ENCODE peak calls at places on chromosomes 5 and 9, in five cellular contexts. R is neural crest cell, V is fibroblast of pulmonary artery, X is heart left ventricle, P is cardiac fibroblast. M is an unnamed sample.

GRCh38 chr5:139897342-139897741 is 101.7 kb downstream of the PSD2 start:
- DNase-seq in P (no peak), V (no peak), R (no peak), X (no peak), M (no peak)

GRCh38 chr5:10103098-10103497 is 146.6 kb downstream of the ATPSCKMT start:
- DNase-seq in X (no peak), P (no peak), V (no peak), R (no peak), M (no peak)

GRCh38 chr9:27800159-27800558 is 226.9 kb upstream of the C9orf72 start:
- DNase-seq in R (no peak), V (no peak), P (no peak), X (no peak), M (no peak)

GRCh38 chr9:127004946-127005769 is 90.6 kb downstream of the RALGPS1 start:
- DNase-seq in R (no peak), V (peak), P (peak), X (no peak), M (no peak)

GRCh38 chr5:56564451-56565223 is 250.7 kb upstream of the MAP3K1 start:
- DNase-seq in R (no peak), X (no peak), P (peak), V (peak), M (no peak)

GRCh38 chr9:117412841-117413240 is 2.0 kb downstream of the ASTN2 start:
- DNase-seq in P (no peak), X (peak), R (no peak), V (no peak), M (no peak)

GRCh38 chr9:119074017-119074416 is 295.2 kb downstream of the BRINP1 start:
- DNase-seq in P (no peak), R (no peak), V (no peak), X (no peak), M (no peak)

GRCh38 chr9:37197158-37198033 is 77.0 kb downstream of the ZCCHC7 start:
- DNase-seq in P (peak), X (no peak), V (peak), R (no peak), M (peak)

GRCh38 chr5:113678924-113679575 is 165.6 kb downstream of the YTHDC2 start:
- DNase-seq in X (no peak), V (peak), P (peak), R (peak), M (peak)

GRCh38 chr9:1008256-1008655 is 31.8 kb downstream of the DMRT3 start:
- DNase-seq in V (peak), X (no peak), R (no peak), P (peak), M (no peak)

GRCh38 chr9:28289732-28290131 is 716.5 kb upstream of the C9orf72 start:
- DNase-seq in V (no peak), R (no peak), X (no peak), P (no peak), M (no peak)

GRCh38 chr5:143605403-143606005 is 202.0 kb upstream of the NR3C1 start:
- DNase-seq in X (no peak), R (no peak), V (peak), P (peak), M (no peak)

GRCh38 chr5:140351609-140352334 is 5.4 kb upstream of the HBEGF start:
- DNase-seq in X (no peak), R (peak), V (peak), P (peak), M (no peak)

GRCh38 chr5:118611332-118611945 is 376.9 kb downstream of the DTWD2 start:
- DNase-seq in P (peak), X (no peak), V (peak), R (no peak), M (peak)

GRCh38 chr5:84715087-84715486 is 330.4 kb upstream of the EDIL3 start:
- DNase-seq in R (no peak), V (peak), X (no peak), P (peak), M (no peak)

GRCh38 chr9:14136047-14136446 is 177.9 kb downstream of the NFIB start:
- DNase-seq in V (no peak), R (no peak), X (no peak), P (no peak), M (no peak)

GRCh38 chr5:146409081-146409671 is 38.0 kb upstream of the TCERG1 start:
- DNase-seq in X (no peak), P (peak), V (peak), R (no peak), M (no peak)

GRCh38 chr5:144332265-144332664 is 161.6 kb downstream of the KCTD16 start:
- DNase-seq in V (no peak), R (no peak), X (no peak), P (peak), M (no peak)

GRCh38 chr5:122291000-122291592 is 20.9 kb upstream of the SNCAIP start:
- DNase-seq in R (no peak), X (no peak), V (no peak), P (no peak), M (no peak)

GRCh38 chr5:122297587-122298298 is 14.3 kb upstream of the SNCAIP start:
- DNase-seq in X (no peak), P (no peak), V (no peak), R (no peak), M (no peak)

GRCh38 chr5:122292357-122292756 is 19.7 kb upstream of the SNCAIP start:
- DNase-seq in X (no peak), P (no peak), R (no peak), V (no peak), M (no peak)

GRCh38 chr5:122300374-122300773 is 11.7 kb upstream of the SNCAIP start:
- DNase-seq in V (no peak), P (no peak), X (no peak), R (no peak), M (no peak)

GRCh38 chr5:122295138-122295537 is 16.9 kb upstream of the SNCAIP start:
- DNase-seq in P (peak), V (no peak), X (no peak), R (no peak), M (no peak)
- TF ChIP-seq CTCF in P (no peak), V (peak), X (no peak), R (peak), M (peak)

GRCh38 chr9:131873891-131874440 is 134.1 kb upstream of the RAPGEF1 start:
- DNase-seq in X (no peak), R (no peak), P (no peak), V (no peak), M (no peak)

GRCh38 chr9:131872006-131872405 is 132.1 kb upstream of the RAPGEF1 start:
- DNase-seq in R (no peak), V (no peak), X (no peak), P (no peak), M (no peak)

GRCh38 chr9:131874447-131874846 is 134.6 kb upstream of the RAPGEF1 start:
- DNase-seq in R (no peak), X (no peak), V (no peak), P (no peak), M (no peak)

GRCh38 chr9:131873361-131873760 is 133.5 kb upstream of the RAPGEF1 start:
- DNase-seq in R (no peak), P (no peak), V (no peak), X (no peak), M (peak)

GRCh38 chr9:131872702-131873101 is 132.8 kb upstream of the RAPGEF1 start:
- DNase-seq in V (no peak), X (no peak), R (no peak), P (no peak), M (no peak)
- TF ChIP-seq CTCF in V (no peak), X (no peak), R (no peak), P (no peak), M (no peak)

GRCh38 chr5:116032991-116033390 is 719 bp downstream of the ARL14EPL start:
- DNase-seq in P (no peak), R (no peak), X (no peak), V (no peak), M (no peak)

GRCh38 chr5:116035123-116035522 is 2.9 kb downstream of the ARL14EPL start:
- DNase-seq in P (peak), X (no peak), V (no peak), R (no peak), M (no peak)

GRCh38 chr5:116038817-116039216 is 6.5 kb downstream of the ARL14EPL start:
- DNase-seq in R (no peak), V (no peak), X (no peak), P (no peak), M (no peak)

GRCh38 chr5:116042375-116042774 is 10.1 kb downstream of the ARL14EPL start:
- DNase-seq in X (no peak), P (no peak), V (no peak), R (no peak), M (no peak)

DNA sequence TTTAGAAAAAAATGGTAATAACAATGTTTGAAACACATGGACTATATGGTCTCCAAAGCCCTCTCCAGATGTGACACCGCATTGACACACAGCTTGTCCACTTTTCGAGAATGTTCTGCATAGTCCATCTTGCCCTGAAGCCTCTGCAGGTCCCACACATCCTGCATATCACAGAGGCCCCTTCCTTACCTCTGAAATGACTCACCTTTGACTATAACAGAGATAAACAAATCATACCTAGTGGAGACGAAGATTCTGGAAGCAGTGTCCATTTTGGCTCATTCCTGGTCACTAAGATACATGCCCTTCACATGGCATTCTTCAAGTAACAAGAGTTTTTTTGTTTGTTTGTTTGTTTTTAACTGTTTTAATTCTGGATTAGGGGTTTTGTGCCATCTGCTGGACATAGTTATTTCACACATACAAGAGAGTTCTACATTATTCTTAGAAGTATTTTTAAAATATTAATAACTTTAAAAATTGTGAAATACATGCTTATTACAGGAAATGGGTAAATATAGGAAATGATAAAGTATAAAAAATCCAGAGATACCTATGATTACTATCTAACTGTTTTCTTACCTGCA is 5.1 kb downstream of the ARL14EPL start:
- DNase-seq in V (peak), R (no peak), P (peak), X (no peak), M (no peak)
- TF ChIP-seq CTCF in V (peak), R (peak), P (peak), X (no peak), M (no peak)

DNA sequence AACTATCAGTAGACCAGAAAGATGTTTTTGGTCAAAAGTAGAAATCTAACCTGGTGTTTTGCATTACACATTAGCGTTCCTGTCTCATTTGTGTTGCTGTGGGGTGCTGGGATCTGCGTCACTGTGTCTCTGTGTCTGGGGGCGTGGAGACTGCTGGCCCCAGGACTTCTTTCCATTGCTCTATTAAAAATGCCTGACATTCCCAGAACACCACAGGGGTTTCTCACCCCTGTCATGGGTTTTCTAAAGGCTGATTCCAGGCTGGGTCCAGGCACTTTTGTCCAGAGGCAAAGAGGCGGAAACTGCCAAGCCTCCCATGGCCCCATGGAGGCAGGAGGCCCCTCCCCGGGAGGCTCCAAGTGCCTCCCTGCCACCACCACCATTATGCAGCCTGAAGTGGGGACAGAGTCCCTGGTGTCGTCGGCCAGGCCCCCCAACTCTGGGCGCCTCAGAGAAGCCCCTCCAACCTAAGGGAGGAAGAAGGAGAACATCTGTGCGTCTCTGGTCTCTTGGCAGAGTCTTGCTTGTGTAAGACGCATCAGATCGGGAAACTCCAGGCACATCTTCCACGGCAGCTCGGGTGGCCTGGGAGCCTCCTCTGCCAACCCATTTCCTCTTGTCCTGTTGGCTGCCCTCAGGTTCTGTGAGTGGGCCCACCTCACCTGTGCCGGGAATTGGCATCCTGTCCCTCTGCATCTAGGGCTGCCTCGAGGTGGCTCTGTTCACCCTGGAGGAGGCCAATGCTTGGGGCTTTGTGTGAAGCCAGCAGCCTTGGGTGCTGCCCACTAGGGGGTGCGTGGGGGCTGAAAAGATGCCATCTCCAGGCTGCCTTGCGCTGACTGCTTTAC is 13.8 kb upstream of the PLEKHG4B start:
- DNase-seq in V (peak), R (no peak), X (no peak), P (peak), M (no peak)
- TF ChIP-seq CTCF in V (peak), R (peak), X (peak), P (peak), M (peak)

DNA sequence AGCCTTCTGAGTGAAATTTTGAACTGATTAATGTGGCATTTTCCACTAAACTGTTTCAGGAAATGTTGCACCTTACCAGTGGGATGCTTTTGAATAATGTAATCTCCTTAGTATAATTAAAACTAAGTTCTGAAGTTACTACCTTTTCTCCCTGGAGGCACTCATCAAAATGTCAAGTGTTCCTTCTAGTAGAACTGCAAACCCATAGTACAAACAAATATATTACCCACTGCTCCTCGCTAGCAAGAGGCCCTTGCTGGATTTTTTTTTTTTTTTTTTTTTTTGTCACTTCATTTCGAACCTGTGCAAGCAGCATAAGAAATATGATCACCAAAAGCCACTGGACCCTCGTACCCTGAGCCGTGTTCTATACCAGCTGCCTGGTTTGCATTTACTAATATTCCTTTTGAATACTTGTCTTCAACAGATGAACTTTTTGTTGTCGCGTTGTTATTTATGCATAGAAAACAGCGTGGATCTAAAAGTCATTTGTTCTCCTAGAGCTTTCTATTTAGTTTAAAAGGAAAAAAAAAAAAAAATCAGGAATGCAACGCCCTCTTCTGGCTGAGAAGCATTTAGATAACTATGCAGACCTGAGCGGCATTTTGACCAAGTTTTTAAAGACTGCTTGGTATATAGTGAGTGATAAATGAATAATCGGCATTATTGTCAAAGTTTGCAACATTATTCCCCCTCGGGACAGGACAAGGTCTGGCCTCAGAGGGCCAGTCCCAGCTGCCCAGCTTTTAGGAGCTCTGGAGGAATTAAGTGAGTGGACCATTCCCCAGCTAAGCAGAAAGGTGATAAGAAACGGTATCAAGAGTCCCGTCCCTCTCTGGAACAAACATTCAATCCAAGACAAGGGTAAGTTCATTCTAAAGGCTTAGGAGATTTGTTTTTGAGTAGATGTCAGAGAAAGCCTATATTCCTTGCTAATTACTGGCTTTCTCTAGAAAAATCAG is 162.5 kb upstream of the KIF2A start:
- DNase-seq in X (no peak), V (peak), R (no peak), P (peak), M (no peak)
- TF ChIP-seq CTCF in X (peak), V (peak), R (peak), P (peak), M (peak)

GRCh38 chr9:34010979-34011378 is 37.7 kb downstream of the UBAP2 start:
- DNase-seq in P (peak), V (peak), R (no peak), X (no peak), M (no peak)
- TF ChIP-seq CTCF in P (no peak), V (peak), R (peak), X (peak), M (peak)

DNA sequence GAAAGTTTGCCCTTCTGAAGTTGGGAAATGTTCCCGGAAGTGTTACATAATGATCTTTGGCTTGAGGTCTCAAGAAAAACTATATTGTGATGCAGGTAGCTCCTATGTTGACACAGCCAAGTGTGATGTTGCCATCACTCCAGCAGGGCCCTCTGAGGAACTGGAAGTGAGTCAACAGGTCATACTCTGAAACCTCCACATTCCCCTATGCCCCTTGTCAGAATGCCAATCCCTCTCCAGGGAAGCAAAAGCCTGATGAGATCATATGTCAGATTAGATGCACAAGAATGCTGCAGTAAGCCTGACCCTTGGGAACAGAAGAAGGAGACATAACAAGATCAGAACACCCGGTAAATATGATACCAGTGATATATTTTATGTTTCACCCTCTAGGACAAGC is 66.8 kb upstream of the ITGA2 start:
- DNase-seq in R (no peak), P (peak), V (peak), X (no peak), M (no peak)
- TF ChIP-seq CTCF in R (no peak), P (no peak), V (peak), X (no peak), M (no peak)

GRCh38 chr9:106861585-106862114 is 1.3 kb upstream of the ZNF462 start:
- DNase-seq in P (no peak), V (no peak), R (no peak), X (no peak), M (no peak)
- TF ChIP-seq CTCF in P (no peak), V (no peak), R (no peak), X (peak), M (no peak)

DNA sequence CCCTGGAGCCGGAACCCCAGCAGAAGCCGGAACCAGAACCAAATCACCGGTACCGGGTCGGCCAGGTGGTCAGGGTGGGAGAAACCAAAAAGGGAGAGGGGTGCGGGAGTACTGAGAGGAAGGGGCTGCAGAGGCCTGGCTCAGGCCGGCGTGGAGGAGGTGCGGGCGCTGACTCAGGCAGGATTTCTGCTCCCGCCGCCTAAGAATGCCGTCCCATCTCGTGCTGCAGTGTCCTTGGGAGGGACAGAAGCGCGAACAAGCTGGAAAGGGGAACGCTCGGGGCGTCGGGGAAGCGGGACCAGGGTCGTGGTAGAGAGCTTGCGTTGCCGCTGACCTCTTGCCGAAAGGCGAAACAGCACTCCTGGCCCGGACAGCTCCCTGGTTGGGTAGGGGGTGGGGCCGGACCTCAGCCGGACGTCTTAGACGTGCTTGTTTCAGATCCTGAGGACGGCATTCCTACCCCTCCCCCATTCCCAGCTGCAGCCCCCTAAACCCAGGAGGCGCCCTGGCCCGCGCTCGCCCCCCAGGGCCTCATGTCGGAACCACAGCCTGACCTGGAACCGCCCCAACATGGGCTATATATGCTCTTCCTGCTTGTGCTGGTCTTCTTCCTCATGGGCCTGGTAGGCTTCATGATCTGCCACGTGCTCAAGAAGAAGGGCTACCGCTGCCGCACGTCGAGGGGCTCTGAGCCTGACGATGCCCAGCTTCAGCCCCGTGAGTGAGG is 1.1 kb downstream of the RELL2 start:
- DNase-seq in R (peak), V (peak), P (peak), X (peak), M (no peak)
- TF ChIP-seq CTCF in R (peak), V (peak), P (peak), X (no peak), M (peak)

GRCh38 chr5:116415182-116415581 is 159.4 kb downstream of the SEMA6A start:
- DNase-seq in R (no peak), V (no peak), P (no peak), X (no peak), M (no peak)

GRCh38 chr5:116409591-116410296 is 164.9 kb downstream of the SEMA6A start:
- DNase-seq in R (no peak), P (no peak), V (no peak), X (no peak), M (no peak)

GRCh38 chr5:116406306-116407041 is 168.1 kb downstream of the SEMA6A start:
- DNase-seq in R (no peak), V (no peak), X (no peak), P (no peak), M (no peak)

GRCh38 chr5:116410345-116410890 is 164.2 kb downstream of the SEMA6A start:
- DNase-seq in V (peak), R (no peak), X (no peak), P (peak), M (no peak)

GRCh38 chr5:116411101-116411571 is 163.5 kb downstream of the SEMA6A start:
- DNase-seq in X (no peak), V (peak), R (no peak), P (no peak), M (no peak)
- TF ChIP-seq CTCF in X (no peak), V (no peak), R (no peak), P (no peak), M (no peak)

M was measured in D721Med.